ENCODE peak calls at places on chromosomes 7 and 10, in five cellular contexts. R is stimulated activated CD8-positive, alpha-beta memory T cell treated with anti-CD3 and anti-CD28 coated beads, Interleukin-4, amount 100 ng/mL, for 1 hour; J is naive thymus-derived CD4-positive, alpha-beta T cell; C is right lobe of liver; M is HFFc6. D is an unnamed sample.

GRCh38 chr7:1986366-1987083 is 246.2 kb downstream of the MAD1L1 start:
- DNase-seq in R (no peak), J (peak; percentile 66), C (no peak), M (no peak), D (no peak)

GRCh38 chr10:72310241-72310633 is 36.5 kb downstream of the DDIT4 start:
- DNase-seq in R (no peak), J (no peak), C (no peak), M (no peak), D (no peak)

GRCh38 chr10:43897765-43898419 is 249.2 kb upstream of the ZNF32 start:
- DNase-seq in R (no peak), J (no peak), C (no peak), M (no peak), D (no peak)

GRCh38 chr7:128404143-128404681 is 5.6 kb downstream of the IMPDH1 start:
- DNase-seq in R (no peak), J (no peak), C (no peak), M (no peak), D (no peak)

GRCh38 chr7:155593455-155594162 is 47.2 kb upstream of the CNPY1 start:
- DNase-seq in R (no peak), J (no peak), C (peak; percentile 52), M (no peak), D (no peak)

GRCh38 chr7:11450246-11450645 is 381.8 kb downstream of the THSD7A start:
- DNase-seq in R (no peak), J (no peak), C (no peak), M (no peak), D (no peak)

GRCh38 chr7:30382607-30383006 is 96.0 kb downstream of the NOD1 start:
- DNase-seq in R (no peak), J (no peak), C (no peak), M (no peak), D (no peak)

GRCh38 chr10:17512341-17513001 is 58.1 kb upstream of the ST8SIA6 start:
- DNase-seq in R (no peak), J (no peak), C (peak; percentile 44), M (peak; percentile 96), D (peak; percentile 87)

GRCh38 chr7:108459922-108460551 is 3.8 kb upstream of the NRCAM start:
- DNase-seq in R (no peak), J (no peak), C (no peak), M (no peak), D (no peak)

GRCh38 chr7:24898691-24899090 is 81.3 kb downstream of the OSBPL3 start:
- DNase-seq in R (no peak), J (no peak), C (no peak), M (peak; percentile 53), D (no peak)

GRCh38 chr7:5070206-5070605 is 24.5 kb downstream of the RBAK start:
- DNase-seq in R (no peak), J (no peak), C (no peak), M (no peak), D (no peak)